ENCODE peak calls at places on chromosome 21, in ten cellular contexts. B is HFF-Myc, A is NB4, W is AG04450, X is lower lobe of right lung, J is fibroblast of the aortic adventitia, G is astrocyte of the cerebellum, L is lung, Z is ovary, T is endothelial cell of umbilical vein. S is an unnamed sample.

GRCh38 chr21:43004926-43005325 is 30.6 kb downstream of the PKNOX1 start:
- DNase-seq in B (no peak), A (no peak), W (no peak), X (no peak), J (no peak), G (peak), L (no peak), Z (no peak), T (no peak), S (no peak)

GRCh38 chr21:39650801-39651200 is 38.1 kb downstream of the B3GALT5 start:
- DNase-seq in B (no peak), A (no peak), W (no peak), X (no peak), J (no peak), G (no peak), L (no peak), Z (no peak), T (no peak), S (no peak)

GRCh38 chr21:42199488-42200463 is 19.2 kb upstream of the ABCG1 start:
- DNase-seq in B (peak), A (peak), W (peak), X (no peak), J (peak), G (no peak), L (no peak), Z (no peak), T (peak), S (peak)

GRCh38 chr21:25126564-25126963 is 480.7 kb downstream of the MRPL39 start:
- DNase-seq in B (no peak), A (no peak), W (no peak), X (no peak), J (no peak), G (no peak), L (no peak), Z (no peak), T (no peak), S (no peak)

GRCh38 chr21:43361493-43362296 is 65.2 kb downstream of the SIK1 start:
- DNase-seq in B (peak), A (no peak), W (peak), X (no peak), J (no peak), G (no peak), L (no peak), Z (no peak), T (peak), S (no peak)

GRCh38 chr21:42122808-42123207 is 51.7 kb downstream of the UMODL1 start:
- DNase-seq in B (no peak), A (no peak), W (no peak), X (no peak), J (no peak), G (no peak), L (no peak), Z (no peak), T (no peak), S (no peak)

GRCh38 chr21:42228709-42229220 is 9.8 kb downstream of the ABCG1 start:
- DNase-seq in B (no peak), A (no peak), W (no peak), X (peak), J (no peak), G (no peak), L (no peak), Z (no peak), T (no peak), S (no peak)

GRCh38 chr21:40923361-40923760 is 76.4 kb upstream of the DSCAM start:
- DNase-seq in B (no peak), A (no peak), W (no peak), X (no peak), J (no peak), G (peak), L (peak), Z (no peak), T (no peak), S (no peak)

GRCh38 chr21:42107881-42108553 is 36.9 kb downstream of the UMODL1 start:
- DNase-seq in B (no peak), A (peak), W (peak), X (peak), J (peak), G (peak), L (peak), Z (no peak), T (peak), S (peak)

GRCh38 chr21:38561613-38562012 is 63.3 kb upstream of the ERG start:
- DNase-seq in B (no peak), A (no peak), W (no peak), X (no peak), J (no peak), G (no peak), L (no peak), Z (no peak), T (no peak), S (no peak)

GRCh38 chr21:41640756-41641509 is 125.9 kb downstream of the RIPK4 start:
- DNase-seq in B (no peak), A (no peak), W (no peak), X (no peak), J (peak), G (no peak), L (no peak), Z (no peak), T (no peak), S (peak)

GRCh38 chr21:21397464-21397863 is 399.3 kb downstream of the NCAM2 start:
- DNase-seq in B (no peak), A (no peak), W (no peak), X (no peak), J (no peak), G (no peak), L (no peak), Z (no peak), T (no peak), S (no peak)

GRCh38 chr21:42566524-42567180 is 53.0 kb downstream of the SLC37A1 start:
- DNase-seq in B (no peak), A (no peak), W (no peak), X (peak), J (no peak), G (no peak), L (no peak), Z (no peak), T (no peak), S (no peak)

GRCh38 chr21:30083120-30083945 is 83.3 kb downstream of the CLDN17 start:
- DNase-seq in B (no peak), A (no peak), W (no peak), X (no peak), J (no peak), G (no peak), L (no peak), Z (no peak), T (no peak), S (no peak)

GRCh38 chr21:41121785-41122415 is 46.1 kb upstream of the BACE2 start:
- DNase-seq in B (peak), A (peak), W (peak), X (peak), J (peak), G (peak), L (peak), Z (peak), T (peak), S (peak)

GRCh38 chr21:42745511-42746239 is 92.3 kb downstream of the PDE9A start:
- DNase-seq in B (no peak), A (peak), W (no peak), X (no peak), J (no peak), G (no peak), L (no peak), Z (no peak), T (no peak), S (no peak)

GRCh38 chr21:22813201-22813600 is 1815.0 kb downstream of the NCAM2 start:
- DNase-seq in B (no peak), A (no peak), W (no peak), X (no peak), J (no peak), G (no peak), L (no peak), Z (no peak), T (no peak), S (no peak)

GRCh38 chr21:39593522-39593921 is 19.2 kb upstream of the B3GALT5 start:
- DNase-seq in B (no peak), A (no peak), W (no peak), X (no peak), J (no peak), G (no peak), L (no peak), Z (no peak), T (no peak), S (no peak)

GRCh38 chr21:38486705-38487104 is 11.6 kb downstream of the ERG start:
- DNase-seq in B (no peak), A (no peak), W (no peak), X (no peak), J (peak), G (no peak), L (no peak), Z (no peak), T (no peak), S (no peak)

GRCh38 chr21:22764222-22764621 is 1766.0 kb downstream of the NCAM2 start:
- DNase-seq in B (no peak), A (no peak), W (no peak), X (no peak), J (no peak), G (no peak), L (no peak), Z (no peak), T (no peak), S (no peak)

GRCh38 chr21:35136586-35137254 is 87.6 kb upstream of the RUNX1 start:
- DNase-seq in B (no peak), A (no peak), W (no peak), X (no peak), J (peak), G (no peak), L (no peak), Z (no peak), T (peak), S (peak)

GRCh38 chr21:17519965-17520364 is 7.1 kb downstream of the CXADR start:
- DNase-seq in B (no peak), A (no peak), W (no peak), X (no peak), J (no peak), G (no peak), L (no peak), Z (no peak), T (no peak), S (no peak)

GRCh38 chr21:39088831-39089380 is 94.3 kb downstream of the PSMG1 start:
- DNase-seq in B (no peak), A (no peak), W (no peak), X (no peak), J (peak), G (no peak), L (no peak), Z (no peak), T (peak), S (peak)

GRCh38 chr21:22900511-22900910 is 1902.3 kb downstream of the NCAM2 start:
- DNase-seq in B (no peak), A (no peak), W (no peak), X (no peak), J (no peak), G (no peak), L (no peak), Z (no peak), T (peak), S (no peak)

GRCh38 chr21:16891821-16892220 is 621.0 kb upstream of the CXADR start:
- DNase-seq in B (peak), A (no peak), W (peak), X (no peak), J (peak), G (peak), L (no peak), Z (no peak), T (peak), S (peak)

GRCh38 chr21:42397291-42398129 is 1.7 kb upstream of the TMPRSS3 start:
- DNase-seq in B (no peak), A (no peak), W (no peak), X (no peak), J (no peak), G (no peak), L (no peak), Z (no peak), T (no peak), S (no peak)

GRCh38 chr21:16713331-16714114 is 799.3 kb upstream of the CXADR start:
- DNase-seq in B (no peak), A (peak), W (no peak), X (no peak), J (peak), G (peak), L (no peak), Z (no peak), T (peak), S (peak)

GRCh38 chr21:18521204-18521603 is 117.6 kb upstream of the TMPRSS15 start:
- DNase-seq in B (no peak), A (no peak), W (no peak), X (no peak), J (no peak), G (no peak), L (no peak), Z (no peak), T (no peak), S (no peak)

GRCh38 chr21:34989337-34990151 is 59.6 kb downstream of the RUNX1 start:
- DNase-seq in B (no peak), A (no peak), W (no peak), X (no peak), J (peak), G (peak), L (no peak), Z (no peak), T (no peak), S (no peak)

GRCh38 chr21:15849161-15849560 is 119.4 kb downstream of the USP25 start:
- DNase-seq in B (no peak), A (no peak), W (no peak), X (no peak), J (no peak), G (no peak), L (no peak), Z (no peak), T (no peak), S (no peak)

GRCh38 chr21:42592156-42592820 is 61.1 kb upstream of the PDE9A start:
- DNase-seq in B (no peak), A (no peak), W (no peak), X (no peak), J (no peak), G (no peak), L (no peak), Z (no peak), T (no peak), S (no peak)

GRCh38 chr21:35895598-35895997 is 164.7 kb downstream of the SETD4 start:
- DNase-seq in B (no peak), A (no peak), W (no peak), X (no peak), J (no peak), G (no peak), L (no peak), Z (no peak), T (no peak), S (no peak)

GRCh38 chr21:42314616-42315295 is 453 bp downstream of the TFF3 start:
- DNase-seq in B (no peak), A (no peak), W (no peak), X (no peak), J (no peak), G (no peak), L (no peak), Z (no peak), T (no peak), S (no peak)

GRCh38 chr21:17708541-17709265 is 96.0 kb upstream of the BTG3 start:
- DNase-seq in B (peak), A (no peak), W (no peak), X (no peak), J (no peak), G (no peak), L (no peak), Z (no peak), T (no peak), S (no peak)

DNA sequence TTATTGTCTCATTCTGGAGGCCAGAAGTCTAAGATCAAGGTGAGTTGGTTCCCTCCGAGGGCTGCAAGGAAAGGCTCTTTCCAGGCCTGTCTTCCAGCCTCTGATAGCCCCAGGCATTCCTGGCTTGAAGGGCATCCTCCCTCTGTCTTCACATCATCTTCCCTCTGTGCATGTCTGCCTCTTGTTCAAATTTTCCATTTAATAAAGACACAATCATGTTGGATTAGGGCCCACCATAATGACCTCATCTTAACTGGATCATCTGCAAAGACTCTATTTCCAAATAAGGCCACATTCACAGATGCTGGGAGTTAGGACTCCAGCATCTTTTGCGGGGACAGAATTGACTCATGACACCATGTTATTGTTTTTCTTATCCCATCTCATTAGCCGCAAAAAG is 24.5 kb downstream of the HUNK start:
- DNase-seq in B (no peak), A (no peak), W (no peak), X (no peak), J (no peak), G (no peak), L (no peak), Z (no peak), T (no peak), S (no peak)
- H3K4me3 ChIP-seq in B (no peak), A (no peak), W (no peak), X (no peak), J (no peak), G (no peak), L (no peak), Z (no peak), T (no peak), S (no peak)

GRCh38 chr21:14836950-14837349 is 227.8 kb downstream of the NRIP1 start:
- DNase-seq in B (no peak), A (no peak), W (no peak), X (no peak), J (peak), G (no peak), L (no peak), Z (no peak), T (no peak), S (no peak)

GRCh38 chr21:14833221-14833620 is 231.6 kb downstream of the NRIP1 start:
- DNase-seq in B (no peak), A (no peak), W (no peak), X (no peak), J (no peak), G (no peak), L (no peak), Z (no peak), T (no peak), S (no peak)

GRCh38 chr21:14838400-14838799 is 226.4 kb downstream of the NRIP1 start:
- DNase-seq in B (no peak), A (no peak), W (no peak), X (no peak), J (no peak), G (no peak), L (no peak), Z (no peak), T (no peak), S (no peak)

GRCh38 chr21:14830307-14830706 is 234.5 kb downstream of the NRIP1 start:
- DNase-seq in B (no peak), A (no peak), W (no peak), X (no peak), J (no peak), G (no peak), L (no peak), Z (no peak), T (no peak), S (no peak)

DNA sequence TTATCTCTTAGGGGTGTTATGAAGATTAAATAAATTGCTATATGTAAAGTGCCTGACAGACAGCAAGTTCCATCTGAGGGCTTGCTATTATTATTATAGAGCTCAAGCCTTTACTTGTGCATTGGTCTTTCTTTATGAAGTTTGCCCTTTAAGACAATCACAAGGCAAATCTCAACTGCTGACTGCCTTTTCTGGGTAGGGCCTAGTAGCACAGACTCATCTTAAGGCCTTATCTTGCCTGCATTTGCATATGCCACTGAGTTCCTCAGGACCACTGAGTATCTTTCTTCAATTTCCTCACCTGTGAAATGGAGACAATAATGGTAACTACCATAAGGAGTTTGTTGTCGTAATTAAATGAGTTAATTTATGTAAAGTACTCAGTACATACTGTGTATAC is 230.8 kb downstream of the NRIP1 start:
- DNase-seq in B (no peak), A (no peak), W (no peak), X (no peak), J (no peak), G (no peak), L (no peak), Z (no peak), T (no peak), S (no peak)
- TF ChIP-seq CTCF in B (no peak), A (no peak), W (no peak), X (no peak), J (no peak), G (no peak), L (no peak), Z (no peak), T (no peak), S (no peak)

DNA sequence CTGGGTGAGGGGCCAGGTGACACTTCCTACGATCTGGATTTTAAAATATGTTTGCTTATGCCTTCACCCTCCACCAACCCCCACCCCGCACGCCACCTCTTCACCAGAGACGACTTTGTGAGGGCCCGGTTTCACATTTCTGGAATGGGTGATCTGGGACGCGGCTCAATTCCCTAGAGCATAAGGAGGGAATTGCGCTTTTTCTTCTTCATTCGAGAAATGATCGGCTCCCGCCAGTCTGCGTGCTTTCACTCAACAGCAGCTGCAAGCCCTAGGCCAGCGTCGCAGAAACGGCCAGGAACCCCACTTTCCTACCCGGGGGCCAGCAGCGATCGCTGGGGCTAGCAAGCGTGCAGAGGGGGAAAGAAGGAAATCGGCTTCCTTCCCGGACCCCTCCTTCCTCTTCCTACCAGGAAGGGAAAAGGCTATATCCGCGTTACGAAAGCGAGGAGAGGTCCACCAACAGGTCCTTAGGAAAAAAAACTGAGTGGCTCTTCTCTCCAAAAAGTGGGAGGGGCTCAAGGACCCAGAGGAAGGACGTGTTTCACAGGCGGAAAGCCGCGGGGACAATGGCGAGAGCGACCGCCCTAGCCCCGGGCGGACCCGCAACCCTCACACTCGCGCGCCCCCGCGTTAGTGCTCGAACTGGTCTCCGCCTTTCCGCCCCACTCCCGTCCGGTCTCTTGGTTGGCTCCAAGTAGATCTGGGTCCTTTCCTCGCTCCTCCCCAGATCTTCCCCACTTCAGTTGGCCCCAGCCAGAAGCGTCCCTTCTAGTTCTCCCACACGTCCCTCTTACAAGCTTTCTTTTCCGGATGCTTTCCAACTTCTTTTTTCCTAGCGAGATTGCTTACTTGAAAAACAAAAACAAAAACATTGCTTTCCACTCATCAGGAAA is 1.1 kb upstream of the ADAMTS1 start:
- DNase-seq in B (no peak), A (no peak), W (no peak), X (peak), J (peak), G (no peak), L (peak), Z (peak), T (peak), S (peak)
- H3K4me3 ChIP-seq in B (peak), A (no peak), W (peak), X (peak), J (peak), G (peak), L (peak), Z (peak), T (peak), S (peak)

GRCh38 chr21:28152729-28153128 is 839.9 kb downstream of the LTN1 start:
- DNase-seq in B (no peak), A (no peak), W (no peak), X (no peak), J (no peak), G (no peak), L (no peak), Z (no peak), T (no peak), S (no peak)

GRCh38 chr21:28154121-28154520 is 838.6 kb downstream of the LTN1 start:
- DNase-seq in B (no peak), A (no peak), W (no peak), X (no peak), J (peak), G (no peak), L (no peak), Z (no peak), T (no peak), S (no peak)

GRCh38 chr21:28148400-28149064 is 844.1 kb downstream of the LTN1 start:
- DNase-seq in B (no peak), A (no peak), W (no peak), X (no peak), J (peak), G (no peak), L (no peak), Z (no peak), T (no peak), S (peak)

GRCh38 chr21:28150778-28151177 is 841.9 kb downstream of the LTN1 start:
- DNase-seq in B (no peak), A (no peak), W (peak), X (no peak), J (no peak), G (no peak), L (no peak), Z (no peak), T (no peak), S (no peak)

DNA sequence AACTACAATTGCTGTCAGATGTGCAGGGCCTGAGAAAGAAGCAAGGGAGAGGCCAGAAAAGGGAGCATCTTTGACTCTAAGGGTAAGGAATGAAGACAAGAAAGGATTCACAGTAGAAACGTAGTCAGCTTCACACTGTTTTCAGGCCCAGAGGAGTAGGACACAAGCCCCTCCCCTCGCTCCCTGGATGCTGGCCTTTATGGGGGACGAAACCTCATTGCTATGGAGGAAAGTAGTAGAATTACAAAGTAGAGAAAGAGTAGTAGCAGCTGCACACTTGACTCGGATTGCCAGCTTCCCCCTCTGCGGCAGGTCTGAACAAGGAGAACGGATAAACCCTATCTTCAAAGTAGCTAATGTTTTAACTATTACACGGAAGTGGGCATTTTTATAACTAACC is 842.7 kb downstream of the LTN1 start:
- DNase-seq in B (no peak), A (no peak), W (no peak), X (no peak), J (no peak), G (no peak), L (no peak), Z (no peak), T (no peak), S (no peak)
- TF ChIP-seq CTCF in B (no peak), A (no peak), W (no peak), X (no peak), J (no peak), G (no peak), L (no peak), Z (no peak), T (no peak), S (no peak)

S was measured in fibroblast of pulmonary artery.